ENCODE peak calls at places on chromosomes 3 and 15, in eight cellular contexts. W is cardiac septum; U is left cardiac atrium; Y is GM04504; L is stimulated activated CD8-positive, alpha-beta memory T cell treated with anti-CD3 and anti-CD28 coated beads, Interleukin-15, amount 100 ng/mL, for 24 hours; M is activated CD8-positive, alpha-beta memory T cell treated with anti-CD3 and anti-CD28 coated beads, Interleukin-2, amount 50 U/mL, for 48 hours; G is testis; I is left colon. C is an unnamed sample.

GRCh38 chr15:77025941-77026411 is 31.1 kb downstream of the PSTPIP1 start:
- DNase-seq in L (no peak), W (no peak), Y (no peak), M (peak; percentile 44), G (no peak), I (peak; percentile 11), U (no peak), C (no peak)

GRCh38 chr3:30535515-30535914 is 70.9 kb upstream of the TGFBR2 start:
- DNase-seq in M (no peak), U (no peak), L (no peak), Y (no peak), G (no peak), W (no peak), I (no peak), C (no peak)

GRCh38 chr3:159271799-159272512 is 470.1 kb downstream of the MFSD1 start:
- DNase-seq in M (no peak), Y (no peak), G (no peak), U (no peak), L (no peak), I (no peak), W (no peak), C (no peak)

GRCh38 chr3:188133646-188134045 is 20.3 kb upstream of the LPP start:
- DNase-seq in U (no peak), M (no peak), G (no peak), W (no peak), I (no peak), Y (no peak), L (no peak), C (no peak)

GRCh38 chr3:38349684-38350359 is 3.2 kb downstream of the XYLB start:
- DNase-seq in I (no peak), W (no peak), G (no peak), Y (no peak), L (no peak), U (no peak), M (no peak), C (no peak)

GRCh38 chr3:177946965-177947364 is 589.3 kb upstream of the KCNMB2 start:
- DNase-seq in U (no peak), L (no peak), I (no peak), M (no peak), G (no peak), Y (peak; percentile 22), W (no peak), C (no peak)

GRCh38 chr3:152113413-152113812 is 155.3 kb upstream of the MBNL1 start:
- DNase-seq in U (no peak), G (no peak), I (no peak), W (no peak), M (no peak), L (no peak), Y (no peak), C (no peak)

GRCh38 chr3:43919067-43919466 is 228.3 kb downstream of the ABHD5 start:
- DNase-seq in L (no peak), Y (no peak), M (no peak), U (no peak), W (no peak), I (no peak), G (no peak), C (no peak)

GRCh38 chr15:38683382-38684242 is 119.0 kb upstream of the RASGRP1 start:
- DNase-seq in U (peak; percentile 46), L (no peak), G (peak; percentile 66), M (no peak), W (no peak), Y (peak; percentile 22), I (no peak), C (peak; percentile 67)